ENCODE peak calls at places on chromosomes 7 and 10, in five cellular contexts. One of them, this sample, is unnamed. For H3K4me1 and H3K9me3, the result is how much of the 10 kb centered on the place peaks cover.

GRCh38 chr10:81081887-81082620 is 544.4 kb downstream of the SH2D4B start:
- DNase-seq in pancreas: no peak
- DNase-seq in fibroblast of lung: no peak
- DNase-seq in MM.1S: peak
- DNase-seq in OCI-LY7: peak
- DNase-seq in this sample: no peak

GRCh38 chr7:50552921-50553320 is 12.3 kb downstream of the DDC start:
- DNase-seq in pancreas: no peak
- DNase-seq in fibroblast of lung: peak
- DNase-seq in MM.1S: no peak
- DNase-seq in OCI-LY7: no peak
- DNase-seq in this sample: peak

GRCh38 chr7:2241580-2242540 is at the start of the genes MRM2 and NUDT1:
- DNase-seq in pancreas: peak
- DNase-seq in fibroblast of lung: peak
- DNase-seq in MM.1S: peak
- DNase-seq in OCI-LY7: peak
- DNase-seq in this sample: peak

GRCh38 chr10:4174197-4174596 is 389.2 kb upstream of the KLF6 start:
- DNase-seq in pancreas: no peak
- DNase-seq in fibroblast of lung: no peak
- DNase-seq in MM.1S: no peak
- DNase-seq in OCI-LY7: no peak
- DNase-seq in this sample: no peak

GRCh38 chr10:96646251-96646740 is 59.5 kb upstream of the TM9SF3 start:
- DNase-seq in pancreas: no peak
- DNase-seq in fibroblast of lung: no peak
- DNase-seq in MM.1S: no peak
- DNase-seq in OCI-LY7: no peak
- DNase-seq in this sample: no peak

GRCh38 chr7:50826371-50827172 is 43.9 kb upstream of the GRB10 start:
- DNase-seq in pancreas: no peak
- DNase-seq in fibroblast of lung: peak
- DNase-seq in MM.1S: no peak
- DNase-seq in OCI-LY7: no peak
- DNase-seq in this sample: no peak

GRCh38 chr10:130045091-130045652 is 65.5 kb downstream of the C10orf143 start:
- DNase-seq in pancreas: no peak
- DNase-seq in fibroblast of lung: no peak
- DNase-seq in MM.1S: no peak
- DNase-seq in OCI-LY7: no peak
- DNase-seq in this sample: no peak

GRCh38 chr10:100661546-100661945 is 83.8 kb upstream of the PAX2 start:
- DNase-seq in pancreas: no peak
- DNase-seq in fibroblast of lung: no peak
- DNase-seq in MM.1S: no peak
- DNase-seq in OCI-LY7: no peak
- DNase-seq in this sample: no peak

GRCh38 chr10:17206210-17206709 is 4.8 kb upstream of the TRDMT1 start:
- DNase-seq in pancreas: no peak
- DNase-seq in fibroblast of lung: peak
- DNase-seq in MM.1S: no peak
- DNase-seq in OCI-LY7: no peak
- DNase-seq in this sample: no peak

GRCh38 chr10:71714592-71714991 is 5.0 kb downstream of the C10orf105 start:
- DNase-seq in pancreas: no peak
- DNase-seq in fibroblast of lung: no peak
- DNase-seq in MM.1S: no peak
- DNase-seq in OCI-LY7: no peak
- DNase-seq in this sample: no peak

GRCh38 chr10:71716406-71716805 is 3.2 kb downstream of the C10orf105 start:
- DNase-seq in pancreas: no peak
- DNase-seq in fibroblast of lung: no peak
- DNase-seq in MM.1S: no peak
- DNase-seq in OCI-LY7: no peak
- DNase-seq in this sample: no peak

GRCh38 chr10:71714055-71714454 is 5.5 kb downstream of the C10orf105 start:
- DNase-seq in pancreas: no peak
- DNase-seq in fibroblast of lung: no peak
- DNase-seq in MM.1S: no peak
- DNase-seq in OCI-LY7: no peak
- DNase-seq in this sample: no peak

GRCh38 chr10:71715860-71716259 is 3.7 kb downstream of the C10orf105 start:
- DNase-seq in pancreas: no peak
- DNase-seq in fibroblast of lung: no peak
- DNase-seq in MM.1S: no peak
- DNase-seq in OCI-LY7: no peak
- DNase-seq in this sample: no peak

GRCh38 chr10:71715026-71715425 is 4.6 kb downstream of the C10orf105 start:
- DNase-seq in pancreas: peak
- DNase-seq in fibroblast of lung: no peak
- DNase-seq in MM.1S: no peak
- DNase-seq in OCI-LY7: no peak
- DNase-seq in this sample: no peak
- H3K4me1 ChIP-seq in pancreas: under half
- H3K4me1 ChIP-seq in fibroblast of lung: under half
- H3K4me1 ChIP-seq in MM.1S: under half
- H3K4me1 ChIP-seq in OCI-LY7: under half
- H3K4me1 ChIP-seq in this sample: half or more

DNA sequence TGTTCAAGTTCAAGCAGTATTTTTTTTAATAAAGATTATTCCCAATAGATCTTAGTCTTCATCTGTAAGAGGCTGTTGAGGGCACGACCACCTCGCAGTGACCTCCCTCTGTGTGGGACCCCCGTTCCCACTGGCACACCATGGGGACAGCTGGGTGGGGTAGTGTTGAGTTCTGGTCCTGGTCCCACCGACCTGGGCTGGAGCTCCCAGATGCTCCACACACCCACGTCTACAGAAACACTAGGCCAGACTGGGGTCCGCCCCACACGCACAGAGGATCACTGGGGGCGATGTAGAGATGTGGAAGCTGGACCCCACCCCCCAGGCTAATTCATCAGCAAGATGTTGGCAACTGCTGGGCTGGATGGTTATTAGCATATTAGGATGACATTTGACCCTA is 623.6 kb downstream of the PTPRN2 start:
- DNase-seq in pancreas: no peak
- DNase-seq in fibroblast of lung: no peak
- DNase-seq in MM.1S: no peak
- DNase-seq in OCI-LY7: no peak
- DNase-seq in this sample: no peak
- H3K9me3 ChIP-seq in pancreas: under half
- H3K9me3 ChIP-seq in fibroblast of lung: under half
- H3K9me3 ChIP-seq in MM.1S: under half
- H3K9me3 ChIP-seq in OCI-LY7: under half
- H3K9me3 ChIP-seq in this sample: under half

GRCh38 chr7:17971392-17971791 is 31.1 kb upstream of the SNX13 start:
- DNase-seq in pancreas: no peak
- DNase-seq in fibroblast of lung: peak
- DNase-seq in MM.1S: no peak
- DNase-seq in OCI-LY7: no peak
- DNase-seq in this sample: no peak
- TF ChIP-seq CTCF in pancreas: no peak
- TF ChIP-seq CTCF in fibroblast of lung: no peak
- TF ChIP-seq CTCF in MM.1S: no peak
- TF ChIP-seq CTCF in OCI-LY7: peak
- TF ChIP-seq CTCF in this sample: peak

DNA sequence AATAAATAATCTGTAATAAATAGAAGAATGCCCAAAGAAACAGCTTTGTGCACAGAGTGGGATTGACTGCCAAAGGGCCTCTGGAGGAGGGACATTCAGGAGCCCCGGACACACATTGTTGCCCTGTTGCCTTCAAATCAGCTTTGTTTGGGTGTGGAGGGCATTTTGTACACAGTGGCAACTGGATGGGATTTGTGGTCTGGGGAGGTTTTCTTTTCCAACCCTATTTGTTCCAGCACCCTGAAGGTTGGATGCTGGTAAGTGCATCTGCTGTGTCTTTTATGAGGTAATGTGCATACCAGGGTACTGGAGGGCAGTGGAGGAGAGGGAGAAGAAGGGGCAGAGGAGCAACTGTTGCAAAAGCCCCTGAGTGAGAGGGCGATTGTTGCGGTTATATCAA is 6.3 kb downstream of the LRMDA start:
- DNase-seq in pancreas: no peak
- DNase-seq in fibroblast of lung: no peak
- DNase-seq in MM.1S: no peak
- DNase-seq in OCI-LY7: no peak
- DNase-seq in this sample: no peak
- H3K4me1 ChIP-seq in pancreas: under half
- H3K4me1 ChIP-seq in fibroblast of lung: under half
- H3K4me1 ChIP-seq in MM.1S: under half
- H3K4me1 ChIP-seq in OCI-LY7: under half
- H3K4me1 ChIP-seq in this sample: under half

GRCh38 chr7:128727239-128727638 is 11.9 kb upstream of the CALU start:
- DNase-seq in pancreas: no peak
- DNase-seq in fibroblast of lung: no peak
- DNase-seq in MM.1S: no peak
- DNase-seq in OCI-LY7: no peak
- DNase-seq in this sample: no peak

GRCh38 chr7:128726031-128726430 is 13.1 kb upstream of the CALU start:
- DNase-seq in pancreas: no peak
- DNase-seq in fibroblast of lung: no peak
- DNase-seq in MM.1S: no peak
- DNase-seq in OCI-LY7: no peak
- DNase-seq in this sample: no peak

GRCh38 chr7:128725524-128725923 is 13.6 kb upstream of the CALU start:
- DNase-seq in pancreas: no peak
- DNase-seq in fibroblast of lung: no peak
- DNase-seq in MM.1S: no peak
- DNase-seq in OCI-LY7: no peak
- DNase-seq in this sample: no peak

GRCh38 chr7:128726673-128727072 is 12.5 kb upstream of the CALU start:
- DNase-seq in pancreas: no peak
- DNase-seq in fibroblast of lung: no peak
- DNase-seq in MM.1S: no peak
- DNase-seq in OCI-LY7: no peak
- DNase-seq in this sample: no peak

DNA sequence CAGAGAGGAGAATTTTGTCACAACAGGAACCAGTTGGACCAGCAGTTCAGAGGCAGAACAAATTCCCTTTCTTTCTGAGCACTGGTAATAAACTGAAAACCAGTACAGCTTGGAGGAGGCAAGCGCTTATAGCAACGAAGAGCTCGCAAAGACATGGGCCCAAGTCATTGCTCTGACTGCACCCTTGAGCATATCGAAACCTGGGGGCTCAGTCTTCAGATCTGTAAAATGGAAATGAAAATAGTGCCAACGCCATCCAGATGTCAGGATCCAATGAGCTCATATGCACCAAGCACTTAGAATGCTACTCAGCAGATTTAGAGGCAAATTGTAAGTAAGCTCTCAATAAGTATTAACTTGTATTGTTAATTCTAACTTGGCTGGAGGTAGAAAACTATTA is 14.4 kb upstream of the CALU start:
- DNase-seq in pancreas: no peak
- DNase-seq in fibroblast of lung: no peak
- DNase-seq in MM.1S: no peak
- DNase-seq in OCI-LY7: no peak
- DNase-seq in this sample: no peak
- H3K9me3 ChIP-seq in pancreas: under half
- H3K9me3 ChIP-seq in fibroblast of lung: under half
- H3K9me3 ChIP-seq in MM.1S: under half
- H3K9me3 ChIP-seq in OCI-LY7: under half
- H3K9me3 ChIP-seq in this sample: under half

GRCh38 chr7:102125127-102125561 is 161.5 kb upstream of the SH2B2 start:
- DNase-seq in pancreas: no peak
- DNase-seq in fibroblast of lung: peak
- DNase-seq in MM.1S: no peak
- DNase-seq in OCI-LY7: no peak
- DNase-seq in this sample: peak
- TF ChIP-seq CTCF in pancreas: no peak
- TF ChIP-seq CTCF in fibroblast of lung: no peak
- TF ChIP-seq CTCF in MM.1S: no peak
- TF ChIP-seq CTCF in OCI-LY7: no peak
- TF ChIP-seq CTCF in this sample: peak

GRCh38 chr7:102040569-102040968 is 223.1 kb downstream of the CUX1 start:
- DNase-seq in pancreas: no peak
- DNase-seq in fibroblast of lung: no peak
- DNase-seq in MM.1S: no peak
- DNase-seq in OCI-LY7: no peak
- DNase-seq in this sample: peak
- H3K4me1 ChIP-seq in pancreas: under half
- H3K4me1 ChIP-seq in fibroblast of lung: under half
- H3K4me1 ChIP-seq in MM.1S: under half
- H3K4me1 ChIP-seq in OCI-LY7: under half
- H3K4me1 ChIP-seq in this sample: under half